ENCODE peak calls at places on chromosomes 6 and 20, in six cellular contexts. Z, E, R, X, S and I are unnamed samples.

GRCh38 chr6:113953346-113953745 is 17.6 kb downstream of the HDAC2 start:
- DNase-seq in E (no peak), Z (no peak), S (no peak), R (no peak), X (no peak), I (no peak)

GRCh38 chr6:38671885-38672467 is 31.0 kb downstream of the GLO1 start:
- DNase-seq in Z (peak), X (peak), E (no peak), S (peak), R (peak), I (peak)

GRCh38 chr6:56866917-56867522 is 87.9 kb upstream of the BEND6 start:
- DNase-seq in S (no peak), Z (no peak), E (no peak), X (no peak), R (no peak), I (no peak)

GRCh38 chr6:47209632-47210031 is 100.1 kb downstream of the TNFRSF21 start:
- DNase-seq in R (no peak), E (no peak), X (no peak), S (no peak), Z (no peak), I (no peak)

GRCh38 chr6:43735642-43736199 is 34.3 kb upstream of the VEGFA start:
- DNase-seq in X (no peak), S (no peak), R (no peak), Z (no peak), E (no peak), I (peak)

GRCh38 chr6:88760091-88760490 is 203.3 kb downstream of the RNGTT start:
- DNase-seq in R (no peak), Z (no peak), X (no peak), E (no peak), S (no peak), I (no peak)

GRCh38 chr20:12036142-12036541 is 118.4 kb downstream of the BTBD3 start:
- DNase-seq in X (no peak), S (no peak), R (no peak), E (no peak), Z (no peak), I (no peak)

GRCh38 chr6:129120856-129121255 is 237.9 kb downstream of the LAMA2 start:
- DNase-seq in Z (no peak), X (no peak), E (no peak), R (no peak), S (no peak), I (no peak)

GRCh38 chr6:151196571-151196970 is 43.2 kb upstream of the AKAP12 start:
- DNase-seq in E (no peak), X (no peak), S (no peak), Z (no peak), R (no peak), I (no peak)

GRCh38 chr6:38170666-38171065 is 351.1 kb downstream of the ZFAND3 start:
- DNase-seq in Z (no peak), X (no peak), R (no peak), E (no peak), S (no peak), I (no peak)

GRCh38 chr6:35321091-35321490 is 21.3 kb upstream of the PPARD start:
- DNase-seq in E (no peak), S (no peak), X (no peak), Z (no peak), R (no peak), I (peak)

GRCh38 chr20:62900692-62901584 is 25.4 kb downstream of the DIDO1 start:
- DNase-seq in S (peak), E (no peak), Z (no peak), X (no peak), R (no peak), I (no peak)

GRCh38 chr6:36954262-36954931 is at the start of gene PI16:
- DNase-seq in S (no peak), R (no peak), X (peak), E (no peak), Z (no peak), I (no peak)

GRCh38 chr6:10054662-10055061 is 360.2 kb downstream of the TFAP2A start:
- DNase-seq in Z (no peak), S (no peak), X (no peak), R (no peak), E (no peak), I (no peak)

GRCh38 chr6:25942561-25943147 is 12.2 kb upstream of the SLC17A2 start:
- DNase-seq in R (no peak), S (peak), E (no peak), Z (peak), X (no peak), I (peak)

GRCh38 chr6:168418151-168418551 is 22.8 kb upstream of the SMOC2 start:
- DNase-seq in R (no peak), E (peak), X (no peak), Z (no peak), S (no peak), I (no peak)

DNA sequence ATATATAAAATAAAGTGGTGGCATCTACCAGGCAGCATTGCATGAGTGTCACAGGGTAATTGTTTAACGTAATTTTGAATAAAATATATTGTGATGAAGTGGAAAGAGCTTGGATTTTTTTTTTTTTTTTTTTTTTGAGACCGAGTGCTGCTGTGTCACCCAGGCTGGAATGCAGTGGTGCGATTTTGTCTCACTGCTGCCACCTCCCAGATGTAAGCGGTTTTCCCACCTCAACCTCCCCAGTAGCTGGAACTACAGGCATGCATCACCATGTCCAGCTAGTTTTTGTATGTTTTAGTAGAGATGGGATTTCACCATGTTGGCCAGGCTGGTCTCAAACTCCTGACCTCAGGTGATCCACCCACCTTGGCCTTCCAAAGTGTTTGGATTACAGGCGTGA is 81.1 kb upstream of the SMIM8 start:
- DNase-seq in R (no peak), S (no peak), E (no peak), Z (no peak), X (no peak), I (no peak)
- TF ChIP-seq JUND in R (no peak), S (no peak), E (no peak), Z (no peak), X (no peak), I (no peak)

GRCh38 chr6:133170602-133171001 is 70.6 kb upstream of the EYA4 start:
- DNase-seq in S (peak), Z (no peak), E (no peak), R (no peak), X (no peak), I (no peak)
- H3K9ac ChIP-seq in S (no peak), Z (no peak), E (no peak), R (no peak), X (no peak), I (no peak)

DNA sequence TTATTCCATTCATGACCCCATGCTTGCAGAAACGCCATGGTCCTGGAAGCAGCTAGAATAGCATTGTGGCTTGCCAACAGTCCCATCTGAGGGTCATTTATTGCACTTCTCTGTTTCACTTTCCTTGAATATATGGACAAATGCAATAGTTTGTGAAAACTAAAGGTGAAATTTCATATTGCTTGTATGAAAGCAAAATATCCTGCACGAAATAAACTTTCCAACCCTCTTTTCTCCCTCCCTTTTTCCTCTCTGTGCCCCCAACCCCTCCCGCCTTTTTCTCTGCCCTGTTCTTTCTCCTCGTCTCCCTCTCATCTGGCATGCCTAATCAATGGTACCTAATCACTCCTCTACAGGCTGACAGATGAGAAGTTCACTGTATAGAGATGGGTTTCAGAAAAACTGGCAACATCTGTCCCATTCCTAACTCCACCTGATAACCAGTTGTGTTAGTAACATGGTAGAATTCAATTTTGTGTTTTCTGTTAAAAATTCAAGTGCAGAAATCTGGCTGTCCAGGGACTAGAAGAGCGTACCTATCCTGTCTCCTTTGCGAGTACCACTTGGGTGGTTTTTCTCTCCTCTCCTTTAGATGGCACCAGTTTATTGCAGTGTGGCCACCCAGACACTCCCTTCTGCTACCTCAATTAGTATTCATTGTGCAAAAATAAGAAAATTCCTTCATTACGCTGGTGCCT is 198.6 kb downstream of the FOXA2 start:
- DNase-seq in X (peak), S (peak), Z (no peak), E (no peak), R (no peak), I (no peak)
- TF ChIP-seq JUND in X (peak), S (no peak), Z (no peak), E (no peak), R (no peak), I (no peak)

DNA sequence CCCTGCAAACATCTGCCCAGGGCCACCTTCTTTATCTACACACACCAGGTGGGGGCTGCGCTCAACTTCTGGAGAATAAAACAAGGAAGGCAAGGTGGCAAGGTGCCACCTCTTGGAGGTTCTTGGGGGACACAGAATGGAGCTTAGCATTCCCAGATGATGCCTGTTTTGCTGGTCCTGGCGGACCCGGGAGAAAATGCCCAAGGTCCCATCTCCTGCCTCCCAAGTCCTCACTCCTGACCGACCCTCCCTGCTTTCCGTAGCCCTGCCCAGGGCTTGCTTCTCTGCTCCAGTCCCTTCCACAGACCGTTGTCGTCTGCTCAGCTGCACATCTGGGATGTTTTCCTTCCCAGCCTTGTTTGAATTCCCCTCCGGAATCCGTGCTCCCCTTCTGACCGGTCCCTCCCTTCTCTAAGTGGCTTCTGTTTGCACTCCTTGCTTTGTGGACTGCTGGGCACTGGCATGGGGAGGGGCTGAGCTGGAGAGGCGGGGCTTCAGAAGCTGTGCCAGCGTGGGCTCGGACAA is 13.1 kb downstream of the ITPR3 start:
- DNase-seq in E (no peak), R (no peak), X (no peak), S (peak), Z (no peak), I (peak)
- H3K9ac ChIP-seq in E (no peak), R (no peak), X (peak), S (peak), Z (peak), I (peak)

GRCh38 chr20:8722277-8722928 is 346.5 kb upstream of the PLCB4 start:
- DNase-seq in X (peak), E (no peak), R (peak), S (peak), Z (peak), I (peak)

GRCh38 chr20:8721098-8721497 is 347.8 kb upstream of the PLCB4 start:
- DNase-seq in S (peak), R (peak), E (no peak), Z (peak), X (no peak), I (peak)

GRCh38 chr20:8720089-8720488 is 348.8 kb upstream of the PLCB4 start:
- DNase-seq in X (no peak), Z (no peak), S (no peak), E (no peak), R (no peak), I (no peak)

GRCh38 chr20:8723296-8723695 is 345.6 kb upstream of the PLCB4 start:
- DNase-seq in Z (no peak), R (no peak), S (no peak), E (no peak), X (no peak), I (no peak)

DNA sequence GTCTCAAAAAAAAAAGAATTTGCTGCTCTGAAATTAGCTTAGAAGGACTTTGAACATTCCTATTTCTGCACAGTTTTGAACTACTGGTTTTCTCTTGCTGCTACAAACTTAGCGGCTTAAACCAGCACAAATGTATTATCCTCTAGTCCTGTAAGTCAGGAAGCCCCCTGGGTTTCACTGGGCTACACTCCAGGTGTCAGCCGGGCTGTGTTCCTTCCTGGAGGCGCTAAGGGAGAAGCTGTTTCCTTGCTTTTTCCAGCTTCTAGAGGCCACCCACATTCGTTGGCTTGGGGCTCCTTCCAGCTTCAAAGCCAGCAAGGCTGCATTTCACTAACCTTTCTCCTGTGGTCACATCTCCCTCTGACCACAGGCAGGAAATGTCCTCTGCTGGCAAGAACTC is 350.7 kb upstream of the PLCB4 start:
- DNase-seq in E (no peak), Z (no peak), R (no peak), S (no peak), X (no peak), I (no peak)
- TF ChIP-seq JUND in E (no peak), Z (no peak), R (no peak), S (no peak), X (no peak), I (no peak)

GRCh38 chr6:62042444-62042843 is 243.6 kb downstream of the KHDRBS2 start:
- DNase-seq in R (no peak), Z (no peak), X (no peak), S (no peak), E (no peak), I (no peak)
- H3K9ac ChIP-seq in R (no peak), Z (no peak), X (no peak), S (no peak), E (no peak), I (no peak)

GRCh38 chr6:156174026-156174880 is 602.9 kb upstream of the ARID1B start:
- DNase-seq in S (no peak), R (no peak), E (no peak), Z (no peak), X (no peak), I (no peak)

GRCh38 chr6:156167289-156168076 is 609.7 kb upstream of the ARID1B start:
- DNase-seq in X (no peak), S (no peak), Z (no peak), E (no peak), R (no peak), I (no peak)

GRCh38 chr6:156166093-156166492 is 611.1 kb upstream of the ARID1B start:
- DNase-seq in Z (no peak), E (no peak), S (no peak), X (no peak), R (no peak), I (no peak)

GRCh38 chr6:156164701-156165454 is 612.3 kb upstream of the ARID1B start:
- DNase-seq in R (no peak), Z (no peak), E (no peak), S (no peak), X (no peak), I (no peak)

DNA sequence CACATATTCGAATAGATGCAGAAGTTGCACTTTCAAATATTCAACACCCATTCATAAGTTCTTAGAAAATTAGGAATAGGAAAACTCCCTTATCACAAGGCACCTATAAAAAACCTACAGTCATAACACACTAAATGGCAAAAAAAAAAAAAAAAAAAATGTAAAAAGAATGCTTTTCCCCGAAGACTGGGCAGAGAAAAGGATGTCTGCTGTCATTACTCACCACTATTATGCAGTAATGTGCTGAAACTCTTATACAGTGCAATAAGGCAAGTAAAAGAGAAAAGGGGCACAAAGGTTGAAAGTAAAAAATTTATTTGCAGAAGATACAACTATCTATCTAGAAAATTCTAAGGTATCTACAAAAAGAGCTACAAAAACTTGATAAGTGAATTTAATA is 607.8 kb upstream of the ARID1B start:
- DNase-seq in S (no peak), R (no peak), E (no peak), Z (no peak), X (no peak), I (no peak)
- TF ChIP-seq JUND in S (no peak), R (no peak), E (no peak), Z (no peak), X (no peak), I (no peak)